ENCODE peak calls at places on chromosomes 2 and 18, in five cellular contexts. One of them, this sample, is unnamed.

GRCh38 chr18:63409301-63409700 is 13.0 kb downstream of the VPS4B start:
- DNase-seq in activated CD4-positive, alpha-beta T cell treated with anti-CD3 and anti-CD28 coated beads for 1 hour: no peak
- DNase-seq in ACHN: no peak
- DNase-seq in NCI-H460: no peak
- DNase-seq in activated T-cell treated with anti-CD3 and anti-CD28 coated beads, Interleukin-2, amount 50 U/mL, for 1 hour: no peak
- DNase-seq in this sample: no peak

GRCh38 chr2:10135296-10136089 is 13.0 kb downstream of the RRM2 start:
- DNase-seq in NCI-H460: peak; percentile 76
- DNase-seq in activated T-cell treated with anti-CD3 and anti-CD28 coated beads, Interleukin-2, amount 50 U/mL, for 1 hour: no peak
- DNase-seq in activated CD4-positive, alpha-beta T cell treated with anti-CD3 and anti-CD28 coated beads for 1 hour: no peak
- DNase-seq in ACHN: no peak
- DNase-seq in this sample: no peak

GRCh38 chr2:215140166-215140707 is 1.8 kb upstream of the ABCA12 start:
- DNase-seq in ACHN: no peak
- DNase-seq in activated CD4-positive, alpha-beta T cell treated with anti-CD3 and anti-CD28 coated beads for 1 hour: no peak
- DNase-seq in NCI-H460: no peak
- DNase-seq in activated T-cell treated with anti-CD3 and anti-CD28 coated beads, Interleukin-2, amount 50 U/mL, for 1 hour: no peak
- DNase-seq in this sample: no peak

GRCh38 chr18:43009666-43010065 is 105.8 kb downstream of the RIT2 start:
- DNase-seq in NCI-H460: no peak
- DNase-seq in activated T-cell treated with anti-CD3 and anti-CD28 coated beads, Interleukin-2, amount 50 U/mL, for 1 hour: no peak
- DNase-seq in activated CD4-positive, alpha-beta T cell treated with anti-CD3 and anti-CD28 coated beads for 1 hour: no peak
- DNase-seq in ACHN: no peak
- DNase-seq in this sample: no peak

GRCh38 chr2:20496069-20496468 is 49.2 kb downstream of the RHOB start:
- DNase-seq in ACHN: peak; percentile 99
- DNase-seq in activated CD4-positive, alpha-beta T cell treated with anti-CD3 and anti-CD28 coated beads for 1 hour: no peak
- DNase-seq in NCI-H460: peak; percentile 26
- DNase-seq in activated T-cell treated with anti-CD3 and anti-CD28 coated beads, Interleukin-2, amount 50 U/mL, for 1 hour: no peak
- DNase-seq in this sample: no peak

GRCh38 chr2:42089340-42089925 is 41.6 kb downstream of the PKDCC start:
- DNase-seq in NCI-H460: peak; percentile 69
- DNase-seq in activated T-cell treated with anti-CD3 and anti-CD28 coated beads, Interleukin-2, amount 50 U/mL, for 1 hour: peak; percentile 61
- DNase-seq in ACHN: peak; percentile 57
- DNase-seq in activated CD4-positive, alpha-beta T cell treated with anti-CD3 and anti-CD28 coated beads for 1 hour: no peak
- DNase-seq in this sample: peak; percentile 65

GRCh38 chr2:149290662-149291061 is 39.7 kb upstream of the LYPD6 start:
- DNase-seq in ACHN: no peak
- DNase-seq in activated CD4-positive, alpha-beta T cell treated with anti-CD3 and anti-CD28 coated beads for 1 hour: no peak
- DNase-seq in NCI-H460: no peak
- DNase-seq in activated T-cell treated with anti-CD3 and anti-CD28 coated beads, Interleukin-2, amount 50 U/mL, for 1 hour: no peak
- DNase-seq in this sample: no peak

GRCh38 chr2:48346124-48346536 is 183.8 kb upstream of the STON1 start:
- DNase-seq in activated CD4-positive, alpha-beta T cell treated with anti-CD3 and anti-CD28 coated beads for 1 hour: no peak
- DNase-seq in NCI-H460: no peak
- DNase-seq in activated T-cell treated with anti-CD3 and anti-CD28 coated beads, Interleukin-2, amount 50 U/mL, for 1 hour: no peak
- DNase-seq in ACHN: peak; percentile 71
- DNase-seq in this sample: peak; percentile 82

GRCh38 chr2:196758474-196759377 is 40.8 kb downstream of the GTF3C3 start:
- DNase-seq in NCI-H460: no peak
- DNase-seq in ACHN: peak; percentile 35
- DNase-seq in activated T-cell treated with anti-CD3 and anti-CD28 coated beads, Interleukin-2, amount 50 U/mL, for 1 hour: no peak
- DNase-seq in activated CD4-positive, alpha-beta T cell treated with anti-CD3 and anti-CD28 coated beads for 1 hour: no peak
- DNase-seq in this sample: peak; percentile 55

GRCh38 chr18:72700961-72701710 is 157.0 kb upstream of the CBLN2 start:
- DNase-seq in activated T-cell treated with anti-CD3 and anti-CD28 coated beads, Interleukin-2, amount 50 U/mL, for 1 hour: no peak
- DNase-seq in ACHN: peak; percentile 30
- DNase-seq in NCI-H460: peak; percentile 18
- DNase-seq in activated CD4-positive, alpha-beta T cell treated with anti-CD3 and anti-CD28 coated beads for 1 hour: no peak
- DNase-seq in this sample: peak; percentile 24

GRCh38 chr2:220000586-220000985 is 373.2 kb downstream of the SLC4A3 start:
- DNase-seq in ACHN: no peak
- DNase-seq in NCI-H460: no peak
- DNase-seq in activated CD4-positive, alpha-beta T cell treated with anti-CD3 and anti-CD28 coated beads for 1 hour: no peak
- DNase-seq in activated T-cell treated with anti-CD3 and anti-CD28 coated beads, Interleukin-2, amount 50 U/mL, for 1 hour: no peak
- DNase-seq in this sample: no peak

GRCh38 chr18:35344736-35345459 is 678 bp upstream of the ZNF24 start:
- DNase-seq in ACHN: no peak
- DNase-seq in activated CD4-positive, alpha-beta T cell treated with anti-CD3 and anti-CD28 coated beads for 1 hour: no peak
- DNase-seq in activated T-cell treated with anti-CD3 and anti-CD28 coated beads, Interleukin-2, amount 50 U/mL, for 1 hour: no peak
- DNase-seq in NCI-H460: no peak
- DNase-seq in this sample: no peak

GRCh38 chr2:161983896-161984295 is 90.1 kb downstream of the DPP4 start:
- DNase-seq in NCI-H460: no peak
- DNase-seq in activated T-cell treated with anti-CD3 and anti-CD28 coated beads, Interleukin-2, amount 50 U/mL, for 1 hour: no peak
- DNase-seq in activated CD4-positive, alpha-beta T cell treated with anti-CD3 and anti-CD28 coated beads for 1 hour: no peak
- DNase-seq in ACHN: no peak
- DNase-seq in this sample: no peak

GRCh38 chr2:70852824-70853223 is 17.2 kb upstream of the CD207 start:
- DNase-seq in activated CD4-positive, alpha-beta T cell treated with anti-CD3 and anti-CD28 coated beads for 1 hour: no peak
- DNase-seq in activated T-cell treated with anti-CD3 and anti-CD28 coated beads, Interleukin-2, amount 50 U/mL, for 1 hour: no peak
- DNase-seq in ACHN: no peak
- DNase-seq in NCI-H460: no peak
- DNase-seq in this sample: no peak

GRCh38 chr18:76620326-76620813 is 125.3 kb upstream of the ZNF516 start:
- DNase-seq in ACHN: no peak
- DNase-seq in NCI-H460: no peak
- DNase-seq in activated CD4-positive, alpha-beta T cell treated with anti-CD3 and anti-CD28 coated beads for 1 hour: no peak
- DNase-seq in activated T-cell treated with anti-CD3 and anti-CD28 coated beads, Interleukin-2, amount 50 U/mL, for 1 hour: peak; percentile 42
- DNase-seq in this sample: peak; percentile 45

GRCh38 chr2:63590621-63591408 is 2.1 kb downstream of the MDH1 start:
- DNase-seq in activated CD4-positive, alpha-beta T cell treated with anti-CD3 and anti-CD28 coated beads for 1 hour: no peak
- DNase-seq in ACHN: no peak
- DNase-seq in NCI-H460: no peak
- DNase-seq in activated T-cell treated with anti-CD3 and anti-CD28 coated beads, Interleukin-2, amount 50 U/mL, for 1 hour: no peak
- DNase-seq in this sample: peak; percentile 4

GRCh38 chr18:42412896-42413295 is 457.9 kb downstream of the PIK3C3 start:
- DNase-seq in NCI-H460: no peak
- DNase-seq in activated CD4-positive, alpha-beta T cell treated with anti-CD3 and anti-CD28 coated beads for 1 hour: no peak
- DNase-seq in ACHN: peak; percentile 60
- DNase-seq in activated T-cell treated with anti-CD3 and anti-CD28 coated beads, Interleukin-2, amount 50 U/mL, for 1 hour: no peak
- DNase-seq in this sample: peak; percentile 6

GRCh38 chr2:38653715-38654494 is 12.0 kb upstream of the GALM start:
- DNase-seq in ACHN: no peak
- DNase-seq in activated CD4-positive, alpha-beta T cell treated with anti-CD3 and anti-CD28 coated beads for 1 hour: peak; percentile 33
- DNase-seq in NCI-H460: no peak
- DNase-seq in activated T-cell treated with anti-CD3 and anti-CD28 coated beads, Interleukin-2, amount 50 U/mL, for 1 hour: no peak
- DNase-seq in this sample: no peak

GRCh38 chr2:28656937-28657615 is 94.6 kb upstream of the PPP1CB start:
- DNase-seq in ACHN: no peak
- DNase-seq in NCI-H460: no peak
- DNase-seq in activated CD4-positive, alpha-beta T cell treated with anti-CD3 and anti-CD28 coated beads for 1 hour: no peak
- DNase-seq in activated T-cell treated with anti-CD3 and anti-CD28 coated beads, Interleukin-2, amount 50 U/mL, for 1 hour: no peak
- DNase-seq in this sample: no peak

This sample was measured in lung microvascular endothelial cell.